ENCODE peak calls at places on chromosomes 7 and 10, in seven cellular contexts. B is activated naive CD8-positive, alpha-beta T cell treated with anti-CD3 and anti-CD28 coated beads, Interleukin-2, amount 50 U/mL, for 24 hours; S is left ventricle myocardium inferior; E is astrocyte of the cerebellum; J is HuH-7; C is EL; U is T-helper 22 cell. A is an unnamed sample.
A peak's percentile ranks its signal among the peaks of the same experiment; 100 is the strongest.

GRCh38 chr10:391304-391703 is 256.0 kb downstream of the ZMYND11 start:
- DNase-seq in J (no peak), S (no peak), E (no peak), U (no peak), B (no peak), C (no peak), A (no peak)

GRCh38 chr10:118210276-118210675 is 131.8 kb downstream of the FAM204A start:
- DNase-seq in E (no peak), B (no peak), U (no peak), S (no peak), C (peak; percentile 6), J (no peak), A (no peak)

GRCh38 chr10:11344550-11344949 is 266.9 kb downstream of the USP6NL start:
- DNase-seq in B (peak; percentile 20), J (no peak), E (no peak), S (no peak), C (no peak), U (no peak), A (no peak)

GRCh38 chr10:118725784-118726507 is 28.8 kb downstream of the CACUL1 start:
- DNase-seq in E (no peak), B (no peak), S (no peak), J (no peak), C (peak; percentile 19), U (no peak), A (no peak)

GRCh38 chr7:101465131-101465530 is 102.5 kb downstream of the COL26A1 start:
- DNase-seq in U (no peak), C (no peak), E (no peak), J (no peak), S (no peak), B (no peak), A (no peak)

GRCh38 chr10:107727762-107728317 is 563.3 kb upstream of the SORCS1 start:
- DNase-seq in B (no peak), S (no peak), C (peak; percentile 21), E (peak; percentile 3), U (no peak), J (no peak), A (no peak)

GRCh38 chr10:110495731-110496552 is 1.8 kb upstream of the DUSP5 start:
- DNase-seq in U (peak; percentile 36), B (peak; percentile 70), S (peak; percentile 39), E (peak; percentile 77), J (no peak), C (peak; percentile 97), A (peak; percentile 33)

GRCh38 chr7:55034776-55035175 is 16.0 kb downstream of the EGFR start:
- DNase-seq in S (no peak), J (no peak), U (no peak), E (no peak), B (no peak), C (no peak), A (no peak)

GRCh38 chr10:15898046-15898445 is 37.7 kb upstream of the MINDY3 start:
- DNase-seq in U (no peak), S (no peak), C (peak; percentile 11), B (no peak), E (no peak), J (peak; percentile 17), A (no peak)

A was measured in effector memory CD4-positive, alpha-beta T cell.